ENCODE peak calls at places on chromosome 18, in four cellular contexts. R, O, E and T are unnamed samples.

GRCh38 chr18:12571617-12572016 is 86.3 kb downstream of the SPIRE1 start:
- DNase-seq in E (no peak), O (no peak), R (no peak), T (no peak)

GRCh38 chr18:34631567-34631966 is 78.5 kb upstream of the DTNA start:
- DNase-seq in R (no peak), O (no peak), E (no peak), T (no peak)

GRCh38 chr18:51196116-51196810 is 1.2 kb downstream of the MEX3C start:
- DNase-seq in R (no peak), E (peak), O (peak), T (no peak)

GRCh38 chr18:77249583-77250500 is at the start of gene GALR1:
- DNase-seq in O (no peak), E (no peak), R (no peak), T (peak)

GRCh38 chr18:67035026-67035425 is 431.1 kb upstream of the CDH19 start:
- DNase-seq in R (no peak), O (no peak), E (no peak), T (no peak)

GRCh38 chr18:13446581-13447470 is 228.3 kb downstream of the LDLRAD4 start:
- DNase-seq in O (no peak), E (no peak), R (no peak), T (no peak)

GRCh38 chr18:13791181-13791580 is 32.8 kb upstream of the MC5R start:
- DNase-seq in R (no peak), O (no peak), E (no peak), T (no peak)

GRCh38 chr18:73407506-73407905 is 539.7 kb upstream of the NETO1 start:
- DNase-seq in E (no peak), O (peak), R (no peak), T (no peak)

GRCh38 chr18:25875574-25875973 is 214.8 kb downstream of the SS18 start:
- DNase-seq in R (no peak), O (no peak), E (no peak), T (no peak)

GRCh38 chr18:25456284-25456683 is 104.3 kb upstream of the ZNF521 start:
- DNase-seq in R (no peak), O (no peak), E (no peak), T (no peak)

GRCh38 chr18:7303751-7304370 is 73.0 kb downstream of the LRRC30 start:
- DNase-seq in O (no peak), R (no peak), E (no peak), T (no peak)

GRCh38 chr18:45664824-45665763 is 49.8 kb downstream of the SLC14A2 start:
- DNase-seq in O (peak), E (peak), R (no peak), T (peak)

GRCh38 chr18:31610841-31611240 is 19.2 kb downstream of the TTR start:
- DNase-seq in E (no peak), R (no peak), O (no peak), T (no peak)

GRCh38 chr18:46329736-46330246 is 225.6 kb downstream of the HAUS1 start:
- DNase-seq in O (no peak), R (no peak), E (no peak), T (no peak)

GRCh38 chr18:48785091-48785614 is 165.6 kb downstream of the SMAD7 start:
- DNase-seq in R (no peak), E (no peak), O (no peak), T (peak)

GRCh38 chr18:21489119-21489750 is 111.3 kb downstream of the ESCO1 start:
- DNase-seq in R (peak), O (no peak), E (no peak), T (peak)

GRCh38 chr18:39799010-39799409 is 2156.0 kb upstream of the PIK3C3 start:
- DNase-seq in O (no peak), E (no peak), R (no peak), T (no peak)

GRCh38 chr18:12092398-12093229 is 1.0 kb upstream of the ANKRD62 start:
- DNase-seq in O (peak), R (no peak), E (no peak), T (peak)

GRCh38 chr18:62334110-62334509 is 9.0 kb downstream of the TNFRSF11A start:
- DNase-seq in E (no peak), O (no peak), R (no peak), T (no peak)

GRCh38 chr18:60191926-60192325 is 180.6 kb downstream of the MC4R start:
- DNase-seq in E (no peak), O (no peak), R (no peak), T (no peak)

GRCh38 chr18:25350561-25351201 is 1.3 kb downstream of the ZNF521 start:
- DNase-seq in O (peak), E (peak), R (peak), T (peak)

GRCh38 chr18:11512096-11513030 is 97.0 kb upstream of the SLC35G4 start:
- DNase-seq in R (no peak), O (no peak), E (no peak), T (no peak)

GRCh38 chr18:7662866-7663265 is 95.8 kb downstream of the PTPRM start:
- DNase-seq in R (no peak), E (no peak), O (no peak), T (no peak)

GRCh38 chr18:25457636-25458035 is 105.7 kb upstream of the ZNF521 start:
- DNase-seq in E (no peak), O (no peak), R (peak), T (no peak)

GRCh38 chr18:22465859-22466602 is 48.3 kb upstream of the CTAGE1 start:
- DNase-seq in O (peak), E (peak), R (peak), T (no peak)

GRCh38 chr18:79630266-79631095 is 49.1 kb upstream of the CTDP1 start:
- DNase-seq in E (peak), O (no peak), R (no peak), T (no peak)

GRCh38 chr18:39846277-39846676 is 2108.8 kb upstream of the PIK3C3 start:
- DNase-seq in E (no peak), O (peak), R (peak), T (no peak)

GRCh38 chr18:79511671-79512301 is 116.1 kb downstream of the NFATC1 start:
- DNase-seq in O (peak), E (peak), R (no peak), T (no peak)

GRCh38 chr18:44668280-44668975 is 12.3 kb upstream of the SETBP1 start:
- DNase-seq in E (no peak), R (no peak), O (no peak), T (no peak)

GRCh38 chr18:72738136-72738535 is 129.7 kb downstream of the NETO1 start:
- DNase-seq in R (no peak), E (no peak), O (no peak), T (no peak)

GRCh38 chr18:41532344-41533086 is 422.5 kb upstream of the PIK3C3 start:
- DNase-seq in O (no peak), R (no peak), E (no peak), T (no peak)

GRCh38 chr18:61572871-61573270 is 239.6 kb downstream of the CDH20 start:
- DNase-seq in E (no peak), O (no peak), R (peak), T (no peak)

GRCh38 chr18:154151-154550 is 4.2 kb upstream of the USP14 start:
- DNase-seq in R (no peak), E (no peak), O (no peak), T (no peak)

GRCh38 chr18:63271881-63272299 is 47.7 kb downstream of the BCL2 start:
- DNase-seq in E (peak), O (no peak), R (no peak), T (no peak)

GRCh38 chr18:35696307-35696706 is 114.8 kb downstream of the GALNT1 start:
- DNase-seq in R (no peak), E (no peak), O (no peak), T (no peak)

GRCh38 chr18:3114026-3114425 is 101.1 kb upstream of the LPIN2 start:
- DNase-seq in O (no peak), E (no peak), R (no peak), T (no peak)
- TF ChIP-seq CTCF in O (no peak), E (no peak), R (no peak), T (no peak)

GRCh38 chr18:9549405-9549804 is 65.0 kb downstream of the PPP4R1 start:
- DNase-seq in E (no peak), R (no peak), O (no peak), T (no peak)
- TF ChIP-seq CTCF in E (no peak), R (peak), O (no peak), T (no peak)

GRCh38 chr18:58491773-58492752 is 136.8 kb downstream of the ALPK2 start:
- DNase-seq in R (no peak), O (no peak), E (no peak), T (no peak)
- TF ChIP-seq CTCF in R (no peak), O (no peak), E (no peak), T (no peak)

DNA sequence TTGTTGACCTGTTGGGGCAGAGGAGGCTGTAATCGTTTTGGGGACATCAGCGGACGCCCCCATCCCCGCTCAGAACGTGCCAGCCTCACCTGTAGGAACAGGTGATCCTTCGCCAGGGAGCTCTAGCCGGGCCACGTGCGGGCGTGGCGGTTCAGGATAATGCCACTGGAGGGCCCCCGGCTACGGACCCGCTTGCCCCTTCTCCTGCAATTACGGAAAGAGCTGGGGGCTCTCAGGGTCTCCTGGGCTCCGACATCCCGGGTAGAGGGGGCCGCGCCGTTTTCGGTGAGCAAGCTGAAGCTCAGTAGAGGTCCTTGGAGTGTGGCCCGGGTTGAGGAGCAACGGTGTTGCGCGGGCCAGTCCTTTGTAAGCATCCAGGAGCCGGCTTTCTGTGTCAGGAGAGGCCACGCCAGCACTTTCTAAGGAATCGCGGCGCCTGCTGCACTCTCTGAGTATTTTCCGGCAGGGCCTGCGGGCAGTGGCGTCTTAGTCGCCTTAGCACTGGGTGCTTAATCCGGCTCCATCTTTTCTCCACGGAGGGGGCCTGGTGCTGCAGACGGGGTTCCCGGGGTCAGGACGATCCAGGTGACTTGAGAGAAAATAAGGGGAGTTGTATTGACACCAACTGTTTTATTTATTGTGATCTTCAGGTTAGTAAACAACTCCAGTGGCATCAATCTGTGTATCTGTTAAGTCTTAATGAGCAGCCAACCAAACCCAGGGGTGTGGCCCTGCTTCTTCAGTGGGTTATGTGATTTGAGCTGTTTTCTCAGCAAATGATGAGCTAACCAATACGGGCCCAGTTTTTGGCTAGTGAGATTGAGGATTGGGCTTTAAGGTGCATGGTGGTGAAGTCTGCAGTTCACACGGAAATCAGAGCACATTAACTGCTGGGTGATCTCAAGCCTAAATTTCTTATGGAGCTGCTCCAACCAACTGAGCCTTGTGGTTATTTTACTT is 1.9 kb downstream of the MTCL1 start:
- DNase-seq in E (peak), R (no peak), O (no peak), T (peak)
- TF ChIP-seq CTCF in E (no peak), R (peak), O (no peak), T (no peak)